ENCODE peak calls at places on chromosomes 3 and 15, in four cellular contexts. One of them, this sample, is unnamed.

GRCh38 chr3:10310578-10310977 is 10.3 kb downstream of the SEC13 start:
- DNase-seq in CD4-positive, alpha-beta memory T cell: no peak
- DNase-seq in tibial artery: no peak
- DNase-seq in testis: no peak
- DNase-seq in this sample: no peak

GRCh38 chr3:30752961-30753360 is 141.5 kb downstream of the GADL1 start:
- DNase-seq in CD4-positive, alpha-beta memory T cell: no peak
- DNase-seq in tibial artery: no peak
- DNase-seq in testis: no peak
- DNase-seq in this sample: no peak

GRCh38 chr3:13125092-13126015 is 52.1 kb upstream of the IQSEC1 start:
- DNase-seq in CD4-positive, alpha-beta memory T cell: no peak
- DNase-seq in tibial artery: peak
- DNase-seq in testis: no peak
- DNase-seq in this sample: no peak

GRCh38 chr3:70849911-70850699 is 537.7 kb upstream of the MDFIC2 start:
- DNase-seq in CD4-positive, alpha-beta memory T cell: no peak
- DNase-seq in tibial artery: no peak
- DNase-seq in testis: no peak
- DNase-seq in this sample: no peak

GRCh38 chr15:71093089-71094024 is 21.9 kb upstream of the THSD4 start:
- DNase-seq in CD4-positive, alpha-beta memory T cell: no peak
- DNase-seq in tibial artery: no peak
- DNase-seq in testis: no peak
- DNase-seq in this sample: no peak

GRCh38 chr3:46979958-46980497 is 562 bp downstream of the NBEAL2 start:
- DNase-seq in CD4-positive, alpha-beta memory T cell: no peak
- DNase-seq in tibial artery: no peak
- DNase-seq in testis: peak
- DNase-seq in this sample: no peak

GRCh38 chr3:35523838-35524237 is 115.5 kb upstream of the ARPP21 start:
- DNase-seq in CD4-positive, alpha-beta memory T cell: no peak
- DNase-seq in tibial artery: no peak
- DNase-seq in testis: no peak
- DNase-seq in this sample: no peak

GRCh38 chr3:155232605-155233004 is 60.9 kb downstream of the STRIT1 start:
- DNase-seq in CD4-positive, alpha-beta memory T cell: no peak
- DNase-seq in tibial artery: peak
- DNase-seq in testis: peak
- DNase-seq in this sample: no peak

GRCh38 chr3:35707904-35708303 is 68.6 kb downstream of the ARPP21 start:
- DNase-seq in CD4-positive, alpha-beta memory T cell: no peak
- DNase-seq in tibial artery: no peak
- DNase-seq in testis: no peak
- DNase-seq in this sample: no peak

GRCh38 chr3:110017304-110017703 is 680.0 kb upstream of the DPPA4 start:
- DNase-seq in CD4-positive, alpha-beta memory T cell: no peak
- DNase-seq in tibial artery: no peak
- DNase-seq in testis: no peak
- DNase-seq in this sample: no peak

GRCh38 chr3:69422751-69423150 is 36.9 kb upstream of the FRMD4B start:
- DNase-seq in CD4-positive, alpha-beta memory T cell: no peak
- DNase-seq in tibial artery: no peak
- DNase-seq in testis: no peak
- DNase-seq in this sample: no peak